ENCODE peak calls at places on chromosomes 11 and 22, in seven cellular contexts. One of them, this sample, is unnamed.

GRCh38 chr11:105609832-105610781 is at the start of gene GRIA4:
- DNase-seq in endothelial cell of umbilical vein: peak; percentile 29
- DNase-seq in GM23338: peak; percentile 74
- DNase-seq in H1: peak; percentile 80
- DNase-seq in prostate gland: no peak
- DNase-seq in stomach: peak; percentile 27
- DNase-seq in HL-60: no peak
- DNase-seq in this sample: peak; percentile 75

GRCh38 chr22:36194971-36195370 is 6.6 kb downstream of the APOL4 start:
- DNase-seq in endothelial cell of umbilical vein: peak; percentile 74
- DNase-seq in GM23338: peak; percentile 82
- DNase-seq in H1: peak; percentile 66
- DNase-seq in prostate gland: peak; percentile 49
- DNase-seq in stomach: peak; percentile 57
- DNase-seq in HL-60: peak; percentile 69
- DNase-seq in this sample: peak; percentile 88

GRCh38 chr11:876550-876949 is 33.9 kb downstream of the TSPAN4 start:
- DNase-seq in endothelial cell of umbilical vein: no peak
- DNase-seq in GM23338: no peak
- DNase-seq in H1: no peak
- DNase-seq in prostate gland: no peak
- DNase-seq in stomach: no peak
- DNase-seq in HL-60: no peak
- DNase-seq in this sample: no peak

GRCh38 chr22:44697423-44698179 is 4.4 kb upstream of the PRR5 start:
- DNase-seq in endothelial cell of umbilical vein: peak; percentile 50
- DNase-seq in GM23338: peak; percentile 92
- DNase-seq in H1: peak; percentile 98
- DNase-seq in prostate gland: peak; percentile 70
- DNase-seq in stomach: peak; percentile 87
- DNase-seq in HL-60: peak; percentile 68
- DNase-seq in this sample: peak; percentile 86

GRCh38 chr11:68950268-68950667 is 30.5 kb downstream of the MRGPRD start:
- DNase-seq in endothelial cell of umbilical vein: peak; percentile 19
- DNase-seq in GM23338: peak; percentile 85
- DNase-seq in H1: no peak
- DNase-seq in prostate gland: no peak
- DNase-seq in stomach: no peak
- DNase-seq in HL-60: peak; percentile 23
- DNase-seq in this sample: no peak

GRCh38 chr11:38384568-38384967 is 1786.5 kb upstream of the RAG2 start:
- DNase-seq in endothelial cell of umbilical vein: no peak
- DNase-seq in GM23338: no peak
- DNase-seq in H1: no peak
- DNase-seq in prostate gland: no peak
- DNase-seq in stomach: no peak
- DNase-seq in HL-60: no peak
- DNase-seq in this sample: no peak

GRCh38 chr22:42895087-42895486 is 38.0 kb upstream of the ARFGAP3 start:
- DNase-seq in endothelial cell of umbilical vein: no peak
- DNase-seq in GM23338: no peak
- DNase-seq in H1: no peak
- DNase-seq in prostate gland: no peak
- DNase-seq in stomach: no peak
- DNase-seq in HL-60: peak; percentile 76
- DNase-seq in this sample: no peak

GRCh38 chr11:128544625-128545024 is 42.7 kb downstream of the ETS1 start:
- DNase-seq in endothelial cell of umbilical vein: peak; percentile 46
- DNase-seq in GM23338: no peak
- DNase-seq in H1: no peak
- DNase-seq in prostate gland: no peak
- DNase-seq in stomach: no peak
- DNase-seq in HL-60: no peak
- DNase-seq in this sample: no peak

GRCh38 chr22:24099661-24100060 is 81.6 kb upstream of the SUSD2 start:
- DNase-seq in endothelial cell of umbilical vein: peak; percentile 32
- DNase-seq in GM23338: no peak
- DNase-seq in H1: no peak
- DNase-seq in prostate gland: no peak
- DNase-seq in stomach: peak; percentile 32
- DNase-seq in HL-60: no peak
- DNase-seq in this sample: peak; percentile 38

GRCh38 chr11:68383976-68384501 is 71.6 kb downstream of the LRP5 start:
- DNase-seq in endothelial cell of umbilical vein: peak; percentile 41
- DNase-seq in GM23338: peak; percentile 86
- DNase-seq in H1: peak; percentile 98
- DNase-seq in prostate gland: peak; percentile 47
- DNase-seq in stomach: peak; percentile 71
- DNase-seq in HL-60: peak; percentile 47
- DNase-seq in this sample: peak; percentile 83

DNA sequence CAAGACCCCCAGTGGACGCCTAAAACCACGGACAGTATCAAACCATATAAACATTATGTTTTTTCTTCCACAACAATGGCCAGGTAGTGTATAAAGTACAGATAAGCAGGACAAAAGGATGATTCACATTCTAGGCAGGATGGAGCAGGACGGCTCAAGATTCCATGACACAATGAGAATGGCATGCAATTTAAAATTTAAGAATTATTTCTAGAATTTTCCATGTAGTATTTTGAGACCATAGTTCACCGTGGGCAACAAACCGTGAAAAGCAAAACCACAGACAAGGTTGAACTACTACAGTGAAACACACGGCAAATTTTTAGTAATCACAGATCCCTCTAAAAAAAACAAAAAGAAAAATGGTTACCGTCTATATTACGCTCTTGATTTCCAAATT is 7.5 kb downstream of the NARS2 start:
- DNase-seq in endothelial cell of umbilical vein: peak; percentile 28
- DNase-seq in GM23338: no peak
- DNase-seq in H1: no peak
- DNase-seq in prostate gland: no peak
- DNase-seq in stomach: no peak
- DNase-seq in HL-60: no peak
- DNase-seq in this sample: no peak
- H3K27ac ChIP-seq in endothelial cell of umbilical vein: peak overlapping the region; percentile 20
- H3K27ac ChIP-seq in GM23338: no peak overlapping the region
- H3K27ac ChIP-seq in H1: no peak overlapping the region
- H3K27ac ChIP-seq in prostate gland: no peak overlapping the region
- H3K27ac ChIP-seq in stomach: no peak overlapping the region
- H3K27ac ChIP-seq in HL-60: no peak overlapping the region
- H3K27ac ChIP-seq in this sample: no peak overlapping the region

DNA sequence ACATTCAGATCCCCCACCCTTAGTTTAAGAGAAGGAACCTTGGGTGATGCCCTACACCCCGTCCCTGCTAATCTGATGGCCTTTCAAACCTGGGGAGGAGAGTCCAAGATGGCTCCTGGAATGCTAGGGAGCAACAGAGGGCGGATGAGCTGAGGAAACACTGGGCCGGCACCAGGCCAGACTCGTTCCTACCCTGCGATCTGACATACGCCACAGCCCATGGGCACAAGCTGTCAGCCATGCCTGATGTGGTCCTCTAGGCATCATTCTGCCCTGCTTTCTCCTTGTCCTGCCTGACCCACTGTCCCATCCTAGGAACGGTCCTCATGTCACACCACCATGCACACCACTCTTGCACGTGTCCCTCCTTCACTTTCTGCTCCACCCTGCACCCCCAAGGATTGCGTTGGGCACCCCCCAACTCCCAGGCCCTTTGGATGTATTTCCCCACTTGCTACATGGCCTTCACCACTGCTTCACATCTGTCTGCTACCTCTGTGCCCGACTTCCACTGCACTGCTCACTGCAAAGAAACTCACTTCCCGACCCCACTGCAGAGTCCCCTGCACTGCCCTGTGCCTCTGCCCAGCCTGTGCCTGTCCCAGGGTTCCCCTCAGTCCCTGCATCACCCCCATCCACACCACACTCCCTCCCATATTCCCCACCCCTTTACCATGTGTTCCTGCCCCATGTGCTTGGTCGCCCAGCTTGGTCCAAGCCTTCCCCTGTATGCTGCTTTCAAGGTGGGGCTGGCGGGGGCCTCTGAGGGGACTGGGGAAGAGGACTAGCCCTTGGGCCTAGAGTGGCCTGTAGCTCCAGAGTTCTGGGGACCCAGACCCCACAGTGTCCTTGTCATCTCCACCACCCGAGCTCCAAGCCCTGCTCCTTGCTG is 29.2 kb downstream of the USP35 start:
- DNase-seq in endothelial cell of umbilical vein: no peak
- DNase-seq in GM23338: no peak
- DNase-seq in H1: no peak
- DNase-seq in prostate gland: no peak
- DNase-seq in stomach: no peak
- DNase-seq in HL-60: no peak
- DNase-seq in this sample: no peak
- TF ChIP-seq POLR2AphosphoS5 in endothelial cell of umbilical vein: no peak
- TF ChIP-seq POLR2AphosphoS5 in GM23338: no peak
- TF ChIP-seq POLR2AphosphoS5 in H1: no peak
- TF ChIP-seq POLR2AphosphoS5 in prostate gland: no peak
- TF ChIP-seq POLR2AphosphoS5 in stomach: no peak
- TF ChIP-seq POLR2AphosphoS5 in HL-60: no peak
- TF ChIP-seq POLR2AphosphoS5 in this sample: no peak

GRCh38 chr11:64568041-64568571 is 22.9 kb upstream of the SLC22A12 start:
- DNase-seq in endothelial cell of umbilical vein: no peak
- DNase-seq in GM23338: peak; percentile 44
- DNase-seq in H1: no peak
- DNase-seq in prostate gland: no peak
- DNase-seq in stomach: no peak
- DNase-seq in HL-60: no peak
- DNase-seq in this sample: no peak

GRCh38 chr11:64568584-64569140 is 22.4 kb upstream of the SLC22A12 start:
- DNase-seq in endothelial cell of umbilical vein: no peak
- DNase-seq in GM23338: no peak
- DNase-seq in H1: no peak
- DNase-seq in prostate gland: no peak
- DNase-seq in stomach: no peak
- DNase-seq in HL-60: no peak
- DNase-seq in this sample: no peak

GRCh38 chr11:64566042-64566914 is 24.7 kb upstream of the SLC22A12 start:
- DNase-seq in endothelial cell of umbilical vein: peak; percentile 65
- DNase-seq in GM23338: peak; percentile 90
- DNase-seq in H1: peak; percentile 74
- DNase-seq in prostate gland: peak; percentile 77
- DNase-seq in stomach: peak; percentile 41
- DNase-seq in HL-60: no peak
- DNase-seq in this sample: peak; percentile 87

GRCh38 chr11:64564947-64565889 is 25.8 kb upstream of the SLC22A12 start:
- DNase-seq in endothelial cell of umbilical vein: no peak
- DNase-seq in GM23338: peak; percentile 85
- DNase-seq in H1: peak; percentile 73
- DNase-seq in prostate gland: no peak
- DNase-seq in stomach: no peak
- DNase-seq in HL-60: no peak
- DNase-seq in this sample: no peak

DNA sequence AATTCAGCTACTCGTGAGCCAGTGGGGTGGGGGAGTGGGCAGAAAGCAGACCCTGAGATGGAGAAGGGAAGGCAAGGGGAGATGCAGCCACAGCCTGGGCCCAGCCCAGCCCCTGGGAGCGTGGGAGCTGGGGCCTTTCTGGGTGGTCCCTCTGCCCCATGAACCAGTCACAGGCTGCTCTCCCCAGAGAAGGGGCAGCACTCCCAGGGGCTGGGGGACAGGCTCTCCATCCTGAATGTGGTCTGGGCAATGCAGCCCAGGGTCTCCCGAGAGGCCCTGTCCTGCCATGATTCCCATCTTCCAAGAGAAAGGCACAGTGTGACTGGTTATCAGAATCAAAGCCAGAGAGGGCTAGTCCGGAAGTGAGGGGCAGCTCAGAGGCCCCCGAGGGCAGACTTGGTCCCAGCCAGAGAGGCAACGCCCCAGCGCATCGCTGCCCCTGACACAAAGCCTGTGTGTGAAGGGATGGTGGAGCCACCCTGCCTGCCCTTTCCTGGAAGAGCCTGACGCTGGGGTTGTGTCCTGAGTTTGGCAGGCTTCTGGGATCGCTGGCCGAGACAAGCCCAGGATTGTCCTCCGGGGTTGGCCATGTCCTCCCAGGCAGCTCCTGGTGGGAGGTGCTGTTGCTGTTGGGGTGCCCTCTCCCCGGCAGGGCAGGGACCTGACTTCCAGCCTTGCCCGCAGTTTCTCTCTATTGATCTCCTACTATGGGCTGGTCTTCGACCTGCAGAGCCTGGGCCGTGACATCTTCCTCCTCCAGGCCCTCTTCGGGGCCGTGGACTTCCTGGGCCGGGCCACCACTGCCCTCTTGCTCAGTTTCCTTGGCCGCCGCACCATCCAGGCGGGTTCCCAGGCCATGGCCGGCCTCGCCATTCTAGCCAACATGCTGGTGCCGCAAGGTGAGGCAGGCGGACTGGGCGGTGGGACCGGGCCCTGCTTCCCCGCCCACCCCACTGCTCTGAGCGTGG is 23.8 kb upstream of the SLC22A12 start:
- DNase-seq in endothelial cell of umbilical vein: no peak
- DNase-seq in GM23338: no peak
- DNase-seq in H1: no peak
- DNase-seq in prostate gland: no peak
- DNase-seq in stomach: no peak
- DNase-seq in HL-60: no peak
- DNase-seq in this sample: no peak
- H3K27ac ChIP-seq in endothelial cell of umbilical vein: no peak overlapping the region
- H3K27ac ChIP-seq in GM23338: peak overlapping the region; percentile 5
- H3K27ac ChIP-seq in H1: peak overlapping the region; percentile 47
- H3K27ac ChIP-seq in prostate gland: peak overlapping the region; percentile 24
- H3K27ac ChIP-seq in stomach: no peak overlapping the region
- H3K27ac ChIP-seq in HL-60: no peak overlapping the region
- H3K27ac ChIP-seq in this sample: no peak overlapping the region

DNA sequence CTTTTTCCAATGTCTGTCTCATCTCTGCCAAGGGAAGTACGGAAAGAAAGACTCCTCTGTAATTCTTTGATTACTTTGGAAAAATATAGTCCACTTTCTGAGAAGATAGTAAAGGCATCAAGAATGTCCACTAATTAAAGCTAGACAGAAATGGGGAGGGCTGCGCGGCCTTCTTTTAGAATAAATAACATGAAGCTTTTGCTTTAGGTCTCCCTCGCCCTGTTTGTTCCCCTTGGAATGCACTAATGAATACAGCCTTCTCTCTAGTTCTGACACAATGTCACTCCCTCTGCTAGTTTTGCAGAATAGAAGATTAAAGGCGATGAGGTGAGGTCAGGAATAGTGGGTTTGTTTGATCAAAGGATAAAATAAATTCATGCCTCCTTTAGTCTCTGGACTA is 543.9 kb downstream of the OPCML start:
- DNase-seq in endothelial cell of umbilical vein: no peak
- DNase-seq in GM23338: no peak
- DNase-seq in H1: no peak
- DNase-seq in prostate gland: no peak
- DNase-seq in stomach: no peak
- DNase-seq in HL-60: no peak
- DNase-seq in this sample: no peak
- TF ChIP-seq POLR2AphosphoS5 in endothelial cell of umbilical vein: no peak
- TF ChIP-seq POLR2AphosphoS5 in GM23338: no peak
- TF ChIP-seq POLR2AphosphoS5 in H1: no peak
- TF ChIP-seq POLR2AphosphoS5 in prostate gland: no peak
- TF ChIP-seq POLR2AphosphoS5 in stomach: no peak
- TF ChIP-seq POLR2AphosphoS5 in HL-60: no peak
- TF ChIP-seq POLR2AphosphoS5 in this sample: no peak

This sample was measured in sigmoid colon.